ENCODE peak calls at places on chromosome 1, in eight cellular contexts. H is K562; M is endothelial cell of umbilical vein; F is ovary; Y is neural progenitor cell; A is CD8-positive, alpha-beta T cell; U is stomach; O is tibial artery. C is an unnamed sample.
A peak's percentile ranks its signal among the peaks of the same experiment; 100 is the strongest.

GRCh38 chr1:50103615-50104081 is 5.1 kb upstream of the ELAVL4 start:
- DNase-seq in A (no peak), O (no peak), M (no peak), H (no peak), Y (no peak), U (no peak), F (no peak), C (no peak)

GRCh38 chr1:42927274-42927841 is 31.3 kb downstream of the SLC2A1 start:
- DNase-seq in M (no peak), U (no peak), A (no peak), F (no peak), Y (no peak), O (no peak), H (no peak), C (no peak)

GRCh38 chr1:39450956-39451601 is 40.4 kb upstream of the BMP8A start:
- DNase-seq in F (peak; percentile 41), Y (no peak), O (no peak), M (peak; percentile 73), A (no peak), H (no peak), U (no peak), C (no peak)

GRCh38 chr1:75548721-75549480 is 62.0 kb downstream of the SLC44A5 start:
- DNase-seq in F (no peak), A (no peak), H (no peak), O (no peak), U (no peak), Y (no peak), M (peak; percentile 86), C (peak; percentile 79)

GRCh38 chr1:4977701-4978100 is 323.3 kb downstream of the AJAP1 start:
- DNase-seq in F (peak; percentile 88), H (no peak), A (no peak), Y (no peak), M (no peak), U (no peak), O (no peak), C (no peak)

GRCh38 chr1:164644774-164645634 is 86.0 kb downstream of the PBX1 start:
- DNase-seq in O (no peak), U (no peak), H (no peak), A (no peak), Y (no peak), F (no peak), M (no peak), C (peak; percentile 69)

GRCh38 chr1:74193908-74194307 is 4.1 kb downstream of the LRRIQ3 start:
- DNase-seq in M (no peak), H (no peak), O (no peak), Y (no peak), A (no peak), F (no peak), U (no peak), C (peak; percentile 9)

GRCh38 chr1:77899647-77900320 is 11.4 kb downstream of the NEXN start:
- DNase-seq in M (peak; percentile 36), U (no peak), Y (no peak), H (no peak), F (no peak), A (no peak), O (no peak), C (no peak)

GRCh38 chr1:198657550-198658064 is 18.8 kb downstream of the PTPRC start:
- DNase-seq in F (no peak), U (no peak), A (no peak), H (no peak), M (peak; percentile 66), O (no peak), Y (no peak), C (no peak)

GRCh38 chr1:21882721-21883415 is 54.2 kb downstream of the HSPG2 start:
- DNase-seq in U (no peak), M (no peak), A (no peak), H (no peak), Y (no peak), O (no peak), F (no peak), C (peak; percentile 98)

GRCh38 chr1:168521391-168522000 is 22.3 kb downstream of the XCL2 start:
- DNase-seq in A (no peak), O (no peak), M (no peak), H (no peak), Y (no peak), F (no peak), U (no peak), C (no peak)

GRCh38 chr1:180920702-180921101 is 8.0 kb downstream of the KIAA1614 start:
- DNase-seq in M (no peak), H (peak; percentile 50), F (no peak), A (no peak), U (no peak), O (no peak), Y (no peak), C (no peak)

GRCh38 chr1:228059536-228060457 is 22.7 kb upstream of the ARF1 start:
- DNase-seq in Y (peak; percentile 83), F (no peak), H (peak; percentile 90), U (peak; percentile 100), O (no peak), A (peak; percentile 36), M (peak; percentile 23), C (no peak)
- H3K4me3 ChIP-seq in Y (peak overlapping the region; percentile 43), F (peak overlapping the region; percentile 9), H (peak overlapping the region; percentile 45), U (peak overlapping the region; percentile 43), O (no peak overlapping the region), A (peak overlapping the region; percentile 51), M (peak overlapping the region; percentile 0), C (no peak overlapping the region)

GRCh38 chr1:59122527-59122926 is 174.4 kb upstream of the FGGY start:
- DNase-seq in H (no peak), M (no peak), U (no peak), F (no peak), Y (no peak), A (no peak), O (no peak), C (no peak)
- H3K4me1 ChIP-seq in H (no peaks in the 10 kb centered on the region), M (peaks cover 8% of the 10 kb centered on the region), U (no peaks in the 10 kb centered on the region), F (no peaks in the 10 kb centered on the region), Y (no peaks in the 10 kb centered on the region), A (peaks cover 12% of the 10 kb centered on the region), O (no peaks in the 10 kb centered on the region), C (peaks cover 8% of the 10 kb centered on the region)

GRCh38 chr1:114715952-114716303 is 643 bp downstream of the NRAS start:
- DNase-seq in A (no peak), U (no peak), F (no peak), M (no peak), Y (no peak), H (peak; percentile 25), O (no peak), C (no peak)
- H3K36me3 ChIP-seq in A (peaks cover 37% of the 10 kb centered on the region), U (peaks cover 72% of the 10 kb centered on the region), F (no peaks in the 10 kb centered on the region), M (peaks cover 19% of the 10 kb centered on the region), Y (peaks cover 17% of the 10 kb centered on the region), H (peaks cover 86% of the 10 kb centered on the region), O (peaks cover 65% of the 10 kb centered on the region), C (peaks cover 80% of the 10 kb centered on the region)

GRCh38 chr1:232431748-232432147 is 198.2 kb downstream of the SIPA1L2 start:
- DNase-seq in F (no peak), A (no peak), H (no peak), U (no peak), Y (no peak), M (no peak), O (no peak), C (no peak)
- H3K4me3 ChIP-seq in F (no peak overlapping the region), A (no peak overlapping the region), H (no peak overlapping the region), U (no peak overlapping the region), Y (no peak overlapping the region), M (no peak overlapping the region), O (no peak overlapping the region), C (no peak overlapping the region)

GRCh38 chr1:183699643-183700160 is 46.6 kb upstream of the APOBEC4 start:
- DNase-seq in H (no peak), U (no peak), A (no peak), Y (peak; percentile 13), M (no peak), O (no peak), F (no peak), C (no peak)
- H3K4me1 ChIP-seq in H (no peaks in the 10 kb centered on the region), U (no peaks in the 10 kb centered on the region), A (no peaks in the 10 kb centered on the region), Y (peaks cover 3% of the 10 kb centered on the region), M (peaks cover 14% of the 10 kb centered on the region), O (no peaks in the 10 kb centered on the region), F (peaks cover 3% of the 10 kb centered on the region), C (no peaks in the 10 kb centered on the region)